ENCODE peak calls at places on chromosomes 2 and 18, in six cellular contexts. L is fibroblast of the aortic adventitia, P is progenitor cell of endocrine pancreas, I is fibroblast of pulmonary artery, F is esophagus squamous epithelium, K is keratinocyte. C is an unnamed sample.
A peak's percentile ranks its signal among the peaks of the same experiment; 100 is the strongest.

GRCh38 chr2:59195851-59196250 is 954.7 kb upstream of the FANCL start:
- DNase-seq in F (no peak), L (no peak), I (no peak), K (no peak), P (no peak), C (no peak)

GRCh38 chr2:49044265-49044664 is 110.0 kb downstream of the FSHR start:
- DNase-seq in I (no peak), P (no peak), F (no peak), L (no peak), K (no peak), C (no peak)

GRCh38 chr2:74441690-74442482 is at the start of gene RTKN:
- DNase-seq in K (no peak), P (peak; percentile 48), L (no peak), I (no peak), F (no peak), C (peak; percentile 42)

GRCh38 chr2:128027801-128028667 is at the start of gene SAP130:
- DNase-seq in P (peak; percentile 96), K (peak; percentile 46), F (peak; percentile 89), I (peak; percentile 93), L (peak; percentile 87), C (peak; percentile 97)

GRCh38 chr18:33459612-33460011 is 19.1 kb upstream of the CCDC178 start:
- DNase-seq in F (no peak), I (no peak), L (no peak), P (no peak), K (no peak), C (no peak)

GRCh38 chr2:61016392-61017002 is 1.0 kb upstream of the PEX13 start:
- DNase-seq in F (no peak), K (no peak), L (peak; percentile 4), I (no peak), P (no peak), C (no peak)

GRCh38 chr2:20491739-20492531 is 45.1 kb downstream of the RHOB start:
- DNase-seq in L (no peak), F (no peak), I (peak; percentile 19), P (no peak), K (no peak), C (no peak)

GRCh38 chr2:134508396-134508795 is 210.4 kb downstream of the TMEM163 start:
- DNase-seq in F (no peak), K (no peak), L (no peak), P (no peak), I (no peak), C (no peak)

GRCh38 chr2:26757873-26758789 is 6.0 kb upstream of the SLC35F6 start:
- DNase-seq in P (no peak), F (no peak), I (peak; percentile 99), K (peak; percentile 98), L (peak; percentile 100), C (no peak)

GRCh38 chr2:64695656-64696310 is 42.1 kb upstream of the SERTAD2 start:
- DNase-seq in I (peak; percentile 18), F (no peak), L (peak; percentile 53), K (no peak), P (no peak), C (no peak)

GRCh38 chr2:104849618-104850097 is 4.3 kb upstream of the POU3F3 start:
- DNase-seq in K (no peak), L (peak; percentile 59), I (peak; percentile 70), P (no peak), F (no peak), C (peak; percentile 81)

GRCh38 chr2:136363470-136363869 is 245.5 kb upstream of the CXCR4 start:
- DNase-seq in I (no peak), F (no peak), L (no peak), K (no peak), P (no peak), C (no peak)

GRCh38 chr2:40158781-40159180 is 293.1 kb downstream of the SLC8A1 start:
- DNase-seq in P (no peak), F (no peak), K (no peak), I (no peak), L (no peak), C (no peak)

GRCh38 chr2:127174977-127175376 is 45.1 kb downstream of the CYP27C1 start:
- DNase-seq in I (no peak), K (no peak), L (peak; percentile 74), F (no peak), P (no peak), C (no peak)

GRCh38 chr2:75882530-75882929 is 171.8 kb upstream of the GCFC2 start:
- DNase-seq in P (no peak), F (no peak), I (no peak), L (no peak), K (no peak), C (no peak)

GRCh38 chr2:168475636-168476035 is 19.6 kb downstream of the CERS6 start:
- DNase-seq in P (no peak), F (no peak), K (no peak), I (no peak), L (no peak), C (no peak)

GRCh38 chr2:7571701-7572100 is 654.5 kb downstream of the RNF144A start:
- DNase-seq in P (no peak), F (no peak), K (no peak), L (no peak), I (no peak), C (no peak)

GRCh38 chr2:168244318-168244717 is 3.1 kb downstream of the STK39 start:
- DNase-seq in K (no peak), P (no peak), F (no peak), I (no peak), L (no peak), C (no peak)

GRCh38 chr18:69400253-69400975 is at the start of gene DOK6:
- DNase-seq in P (peak; percentile 46), L (peak; percentile 65), I (peak; percentile 77), F (no peak), K (no peak), C (peak; percentile 72)

GRCh38 chr2:40039543-40039942 is 260.5 kb upstream of the THUMPD2 start:
- DNase-seq in K (no peak), P (no peak), L (no peak), F (no peak), I (no peak), C (no peak)

GRCh38 chr2:155310589-155310988 is 612.1 kb downstream of the KCNJ3 start:
- DNase-seq in F (no peak), L (peak; percentile 41), P (no peak), I (peak; percentile 40), K (no peak), C (no peak)

GRCh38 chr18:46199515-46200147 is 95.4 kb downstream of the HAUS1 start:
- DNase-seq in F (no peak), K (no peak), L (peak; percentile 74), I (peak; percentile 70), P (no peak), C (no peak)

GRCh38 chr2:19232312-19232711 is 126.1 kb downstream of the OSR1 start:
- DNase-seq in K (no peak), L (no peak), I (no peak), F (no peak), P (no peak), C (no peak)

GRCh38 chr2:234212534-234212933 is 162.0 kb downstream of the SPP2 start:
- DNase-seq in K (no peak), P (no peak), L (no peak), I (no peak), F (no peak), C (no peak)

GRCh38 chr2:153287109-153287801 is 191.3 kb downstream of the RPRM start:
- DNase-seq in I (no peak), P (peak; percentile 39), K (no peak), L (no peak), F (no peak), C (peak; percentile 18)
- TF ChIP-seq CTCF in I (peak; percentile 5), P (peak; percentile 69), K (no peak), L (no peak), F (no peak), C (no peak)

GRCh38 chr2:108418416-108418815 is 30.6 kb upstream of the GCC2 start:
- DNase-seq in K (no peak), P (no peak), I (no peak), F (no peak), L (no peak), C (no peak)

GRCh38 chr2:108414945-108415344 is 34.1 kb upstream of the GCC2 start:
- DNase-seq in L (no peak), I (no peak), P (no peak), K (no peak), F (no peak), C (no peak)

GRCh38 chr2:108413731-108414130 is 35.3 kb upstream of the GCC2 start:
- DNase-seq in P (no peak), L (no peak), K (no peak), F (no peak), I (no peak), C (no peak)

GRCh38 chr2:108414256-108414876 is 34.6 kb upstream of the GCC2 start:
- DNase-seq in I (no peak), K (no peak), L (no peak), P (no peak), F (no peak), C (no peak)

DNA sequence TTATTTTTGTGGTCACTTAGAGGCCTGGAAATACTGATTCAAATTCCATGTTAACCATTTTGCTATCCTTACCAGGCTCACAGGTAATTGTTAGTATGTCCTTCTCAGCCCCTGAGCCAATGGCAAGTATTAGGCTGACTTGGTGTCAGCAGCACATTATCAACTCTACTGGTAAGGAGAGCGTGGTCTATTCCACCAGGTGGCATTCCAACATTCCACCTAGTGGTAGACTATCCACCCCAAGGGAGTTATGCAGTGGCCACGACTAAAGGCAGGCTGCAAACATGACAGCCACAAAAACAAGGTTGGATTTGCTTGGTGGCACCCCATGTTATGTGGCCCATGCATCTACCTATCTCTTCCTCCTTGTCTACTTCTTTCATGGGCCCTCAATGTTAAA is 31.8 kb upstream of the GCC2 start:
- DNase-seq in I (no peak), L (no peak), K (no peak), F (no peak), P (no peak), C (no peak)
- TF ChIP-seq CTCF in I (no peak), L (no peak), K (peak; percentile 31), F (no peak), P (no peak), C (no peak)

DNA sequence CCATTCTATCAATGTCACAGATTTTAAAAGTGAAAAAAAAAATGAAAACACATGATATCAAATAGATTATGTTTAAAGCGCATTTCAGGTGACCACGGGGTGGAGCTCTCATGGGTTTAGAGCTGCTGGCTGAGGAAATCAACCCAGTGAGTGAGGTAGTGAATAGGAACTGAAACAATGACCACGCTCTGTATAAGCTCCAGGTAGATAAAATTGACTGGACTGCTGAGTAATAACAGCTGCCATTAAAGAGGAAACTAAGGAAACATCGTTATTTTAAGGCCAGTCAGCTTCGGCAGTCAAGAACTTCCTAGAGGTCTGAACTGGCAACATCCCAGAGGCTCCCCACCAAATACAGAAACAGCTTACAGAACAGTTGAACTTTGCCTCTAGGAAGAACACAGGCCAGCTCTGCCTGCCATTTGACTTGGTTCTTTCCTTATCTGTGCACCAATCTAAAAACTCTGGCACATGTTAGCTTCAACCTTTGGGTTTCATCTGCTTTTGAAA is 185.9 kb downstream of the PDE1A start:
- DNase-seq in K (no peak), L (peak; percentile 41), F (no peak), P (no peak), I (peak; percentile 58), C (peak; percentile 38)
- TF ChIP-seq CTCF in K (peak; percentile 38), L (peak; percentile 29), F (no peak), P (peak; percentile 60), I (peak; percentile 55), C (no peak)

DNA sequence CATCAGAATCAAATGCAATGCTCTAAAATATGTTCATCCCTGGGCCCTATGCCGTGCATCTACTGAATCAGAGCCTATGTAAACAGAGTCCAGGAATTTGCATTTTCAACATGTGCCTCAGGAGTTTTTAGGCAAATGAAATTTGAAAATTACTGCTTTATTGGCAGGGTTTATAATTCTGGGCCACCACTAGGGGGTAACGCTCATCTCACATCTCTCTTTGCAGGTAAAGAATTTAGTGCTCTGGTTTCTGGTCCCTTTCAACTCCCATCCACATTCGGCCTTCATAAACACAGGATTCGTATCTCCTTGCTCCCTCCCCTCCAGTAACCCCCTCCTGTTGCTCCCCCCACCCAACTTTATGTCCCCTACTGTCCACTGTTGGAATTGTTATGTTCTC is 49.3 kb downstream of the LYPD6B start:
- DNase-seq in L (no peak), I (no peak), F (no peak), K (no peak), P (no peak), C (no peak)
- TF ChIP-seq CTCF in L (no peak), I (peak; percentile 30), F (no peak), K (peak; percentile 56), P (peak; percentile 60), C (peak; percentile 82)

C was measured in endothelial cell.